ENCODE peak calls at places on chromosomes 16 and 17, in nine cellular contexts. Y is activated naive CD4-positive, alpha-beta T cell treated with anti-CD3 and anti-CD28 coated beads, Interleukin-2, amount 10 ng/mL, durations not matched to agents 7 days and 5 days; L is psoas muscle; W is NCI-H2081; P is NCI-H82; I is stimulated activated naive CD4-positive, alpha-beta T cell; V is BE2C; J is fibroblast of pulmonary artery; M is cardiac muscle cell. F is an unnamed sample.

GRCh38 chr16:56912746-56913703 is 18.9 kb upstream of the HERPUD1 start:
- DNase-seq in I (no peak), P (no peak), L (no peak), Y (no peak), M (no peak), W (no peak), V (no peak), J (peak; percentile 67), F (no peak)

GRCh38 chr16:85419503-85420408 is 193.4 kb upstream of the GSE1 start:
- DNase-seq in P (no peak), M (no peak), J (no peak), W (no peak), Y (no peak), I (no peak), L (no peak), V (no peak), F (no peak)

GRCh38 chr16:89051521-89052166 is 42.0 kb upstream of the ACSF3 start:
- DNase-seq in V (peak; percentile 29), L (peak; percentile 13), J (no peak), P (no peak), M (no peak), Y (no peak), I (no peak), W (no peak), F (no peak)

GRCh38 chr16:2178321-2179106 is 17.9 kb downstream of the CASKIN1 start:
- DNase-seq in M (peak; percentile 38), J (peak; percentile 32), L (no peak), V (peak; percentile 65), P (no peak), W (peak; percentile 7), I (peak; percentile 35), Y (peak; percentile 44), F (peak; percentile 19)

GRCh38 chr17:2215616-2216364 is 87.8 kb downstream of the SMG6 start:
- DNase-seq in Y (peak; percentile 84), M (peak; percentile 59), L (peak; percentile 67), I (peak; percentile 64), P (peak; percentile 23), J (peak; percentile 94), W (no peak), V (peak; percentile 21), F (peak; percentile 53)

GRCh38 chr17:82985973-82986372 is 93.4 kb upstream of the METRNL start:
- DNase-seq in M (peak; percentile 60), J (peak; percentile 4), L (no peak), P (no peak), I (peak; percentile 55), V (peak; percentile 39), Y (peak; percentile 83), W (no peak), F (peak; percentile 41)

GRCh38 chr16:26605872-26606271 is 460.9 kb upstream of the C16orf82 start:
- DNase-seq in I (no peak), W (no peak), Y (no peak), L (no peak), M (no peak), V (no peak), J (no peak), P (no peak), F (no peak)

GRCh38 chr17:44971776-44972483 is 3.8 kb upstream of the C1QL1 start:
- DNase-seq in M (no peak), J (no peak), I (no peak), P (no peak), L (no peak), W (no peak), Y (no peak), V (no peak), F (no peak)

GRCh38 chr17:51528116-51528515 is 267.8 kb downstream of the UTP18 start:
- DNase-seq in I (no peak), Y (no peak), M (no peak), V (no peak), P (no peak), L (no peak), J (no peak), W (no peak), F (no peak)

GRCh38 chr16:85675528-85675927 is 13.2 kb downstream of the GINS2 start:
- DNase-seq in J (peak; percentile 60), M (no peak), V (no peak), I (no peak), Y (no peak), L (no peak), P (peak; percentile 59), W (no peak), F (no peak)

GRCh38 chr17:58520843-58521430 is 6.5 kb upstream of the MTMR4 start:
- DNase-seq in V (peak; percentile 57), L (no peak), Y (peak; percentile 34), M (peak; percentile 52), J (peak; percentile 34), I (no peak), P (peak; percentile 65), W (no peak), F (no peak)

GRCh38 chr17:6476061-6476833 is 32.0 kb downstream of the PIMREG start:
- DNase-seq in J (no peak), W (no peak), M (no peak), L (no peak), V (no peak), P (no peak), Y (no peak), I (no peak), F (no peak)

GRCh38 chr17:11608396-11608795 is 10.1 kb downstream of the DNAH9 start:
- DNase-seq in M (peak; percentile 22), I (no peak), L (peak; percentile 29), Y (no peak), J (no peak), W (no peak), V (no peak), P (no peak), F (no peak)

GRCh38 chr16:50195276-50195675 is 42.2 kb downstream of the TENT4B start:
- DNase-seq in W (no peak), J (no peak), Y (no peak), P (no peak), V (no peak), L (no peak), M (no peak), I (no peak), F (no peak)

GRCh38 chr17:75832652-75833400 is 11.4 kb downstream of the UNC13D start:
- DNase-seq in I (peak; percentile 28), Y (peak; percentile 63), P (peak; percentile 30), V (no peak), W (no peak), M (peak; percentile 61), J (no peak), L (no peak), F (no peak)

GRCh38 chr16:51550785-51551184 is 399.7 kb upstream of the SALL1 start:
- DNase-seq in I (no peak), V (no peak), W (no peak), M (no peak), Y (no peak), P (peak; percentile 34), J (no peak), L (no peak), F (no peak)

F was measured in effector memory CD4-positive, alpha-beta T cell.